ENCODE peak calls at places on chromosomes 7 and 10, in five cellular contexts. B, F, Y, C and M are unnamed samples.

GRCh38 chr10:132837905-132838304 is 52.0 kb upstream of the NKX6-2 start:
- DNase-seq in Y (no peak), C (no peak), F (no peak), B (no peak), M (no peak)

GRCh38 chr10:12067336-12067735 is 1.4 kb upstream of the DHTKD1 start:
- DNase-seq in B (peak), F (no peak), C (no peak), Y (no peak), M (peak)

GRCh38 chr10:118562877-118563276 is 32.6 kb downstream of the PRLHR start:
- DNase-seq in F (no peak), C (no peak), Y (no peak), B (no peak), M (no peak)

GRCh38 chr7:88278881-88279280 is 27.8 kb downstream of the STEAP4 start:
- DNase-seq in C (no peak), Y (no peak), F (no peak), B (peak), M (no peak)

GRCh38 chr7:95772771-95773581 is 622 bp downstream of the DYNC1I1 start:
- DNase-seq in C (no peak), Y (peak), F (peak), B (peak), M (no peak)

GRCh38 chr7:92797693-92798092 is 38.7 kb downstream of the CDK6 start:
- DNase-seq in B (no peak), Y (no peak), C (no peak), F (peak), M (no peak)

GRCh38 chr7:8625612-8626011 is 192.2 kb downstream of the NXPH1 start:
- DNase-seq in F (no peak), Y (no peak), C (no peak), B (no peak), M (no peak)

GRCh38 chr7:93751421-93751820 is 139.1 kb downstream of the TFPI2 start:
- DNase-seq in Y (no peak), C (no peak), F (peak), B (no peak), M (no peak)

GRCh38 chr7:80851896-80852476 is 66.9 kb downstream of the SEMA3C start:
- DNase-seq in C (no peak), B (peak), Y (no peak), F (no peak), M (peak)

GRCh38 chr7:129144095-129144833 is at the start of gene TSPAN33:
- DNase-seq in B (peak), C (peak), Y (peak), F (peak), M (peak)

GRCh38 chr10:5629789-5630436 is 36.5 kb downstream of the ASB13 start:
- DNase-seq in C (peak), B (peak), Y (peak), F (peak), M (peak)

GRCh38 chr7:47724335-47724982 is 142.5 kb upstream of the TNS3 start:
- DNase-seq in B (peak), F (peak), C (no peak), Y (no peak), M (peak)

GRCh38 chr7:147775564-147775963 is 815.0 kb upstream of the C7orf33 start:
- DNase-seq in F (peak), C (no peak), Y (no peak), B (peak), M (no peak)

GRCh38 chr7:34550996-34551395 is 107.0 kb upstream of the NPSR1 start:
- DNase-seq in Y (no peak), B (no peak), F (no peak), C (no peak), M (no peak)

GRCh38 chr7:72435913-72436480 is 23.9 kb upstream of the CALN1 start:
- DNase-seq in Y (no peak), B (no peak), C (no peak), F (no peak), M (no peak)

GRCh38 chr10:49398986-49399385 is 3.1 kb upstream of the DRGX start:
- DNase-seq in Y (no peak), F (no peak), B (no peak), C (no peak), M (no peak)

GRCh38 chr10:17348111-17349008 is 106.0 kb downstream of the ST8SIA6 start:
- DNase-seq in F (no peak), B (peak), C (no peak), Y (peak), M (peak)

GRCh38 chr7:66697451-66698438 is 42.8 kb upstream of the RABGEF1 start:
- DNase-seq in C (no peak), B (peak), Y (peak), F (no peak), M (no peak)

GRCh38 chr10:7417103-7417623 is 6.3 kb upstream of the SFMBT2 start:
- DNase-seq in B (peak), C (peak), Y (no peak), F (peak), M (no peak)

GRCh38 chr10:24952701-24953349 is 419 bp upstream of the PRTFDC1 start:
- DNase-seq in B (peak), C (no peak), F (peak), Y (no peak), M (peak)

GRCh38 chr7:98870807-98871491 is 1.1 kb upstream of the TMEM130 start:
- DNase-seq in B (no peak), F (no peak), Y (no peak), C (no peak), M (no peak)

GRCh38 chr10:71089162-71089561 is 123.2 kb upstream of the UNC5B start:
- DNase-seq in F (no peak), Y (no peak), B (no peak), C (no peak), M (no peak)

GRCh38 chr10:34658934-34659333 is 156.2 kb downstream of the PARD3 start:
- DNase-seq in F (no peak), B (no peak), Y (no peak), C (no peak), M (no peak)

GRCh38 chr10:13990918-13991317 is 339.8 kb downstream of the FRMD4A start:
- DNase-seq in C (no peak), Y (no peak), F (no peak), B (peak), M (no peak)

GRCh38 chr7:156966387-156966786 is 16.9 kb downstream of the NOM1 start:
- DNase-seq in B (no peak), Y (no peak), C (no peak), F (no peak), M (no peak)

GRCh38 chr10:96478317-96478716 is 35.4 kb downstream of the TLL2 start:
- DNase-seq in B (no peak), C (no peak), Y (no peak), F (no peak), M (no peak)

GRCh38 chr7:44713680-44714335 is 34.8 kb upstream of the ZMIZ2 start:
- DNase-seq in Y (no peak), F (no peak), C (no peak), B (no peak), M (no peak)

GRCh38 chr10:121460733-121461132 is 137.5 kb downstream of the FGFR2 start:
- DNase-seq in Y (no peak), F (no peak), C (no peak), B (no peak), M (peak)

GRCh38 chr7:76048668-76048988 is 722 bp downstream of the MDH2 start:
- DNase-seq in C (peak), B (no peak), Y (peak), F (peak), M (peak)

GRCh38 chr7:69025249-69025648 is 573.0 kb upstream of the AUTS2 start:
- DNase-seq in C (no peak), Y (no peak), F (no peak), B (no peak), M (no peak)

GRCh38 chr7:55252386-55252785 is 112.8 kb upstream of the LANCL2 start:
- DNase-seq in B (no peak), F (no peak), C (no peak), Y (no peak), M (no peak)

GRCh38 chr10:110671788-110672579 is 27.8 kb downstream of the RBM20 start:
- DNase-seq in B (peak), Y (peak), C (peak), F (peak), M (peak)

GRCh38 chr7:1090236-1090635 is 2.3 kb downstream of the GPER1 start:
- DNase-seq in B (no peak), Y (no peak), F (no peak), C (no peak), M (no peak)

GRCh38 chr10:6494934-6495592 is 85.0 kb downstream of the PRKCQ start:
- DNase-seq in Y (no peak), B (no peak), C (no peak), F (no peak), M (no peak)

GRCh38 chr10:121069061-121069850 is 218.1 kb downstream of the WDR11 start:
- DNase-seq in F (no peak), B (no peak), C (no peak), Y (no peak), M (peak)

DNA sequence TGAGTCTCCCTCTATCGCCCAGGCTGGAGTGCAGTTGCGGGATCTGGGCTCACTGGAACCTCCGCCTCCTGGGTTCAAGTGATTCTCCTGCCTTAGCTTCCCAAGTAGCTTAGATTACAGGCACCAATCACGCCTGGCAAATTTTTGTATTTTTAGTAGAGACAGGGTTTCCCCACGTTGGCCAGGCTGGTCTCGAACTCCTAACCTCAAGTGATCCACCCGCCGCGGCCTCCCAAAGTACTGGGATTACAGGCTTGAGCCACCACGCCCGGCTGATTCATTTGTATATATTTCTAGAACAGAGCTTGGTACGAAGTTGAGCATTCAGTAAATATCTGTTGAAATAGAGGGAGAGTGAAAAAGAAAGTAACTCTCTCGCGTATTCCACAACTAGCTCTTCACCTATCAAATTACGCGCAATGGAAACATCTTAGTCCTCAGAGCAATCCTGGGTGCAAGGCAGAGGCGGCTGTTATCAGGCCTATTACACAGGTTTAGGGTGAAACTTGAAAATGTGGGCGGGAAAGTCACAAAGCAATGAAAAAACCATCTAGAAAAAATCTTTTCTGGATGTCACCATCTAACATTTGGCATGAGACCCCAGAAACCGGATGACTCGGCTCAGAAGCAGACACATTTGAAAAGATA is 707 bp upstream of the GHITM start:
- DNase-seq in B (peak), F (no peak), C (no peak), Y (peak), M (no peak)
- H3K27ac ChIP-seq in B (peak), F (no peak), C (no peak), Y (peak), M (peak)

GRCh38 chr10:78436706-78437406 is 403.2 kb downstream of the RPS24 start:
- DNase-seq in Y (no peak), B (no peak), C (no peak), F (no peak), M (no peak)
- H3K27ac ChIP-seq in Y (no peak), B (no peak), C (no peak), F (no peak), M (no peak)

DNA sequence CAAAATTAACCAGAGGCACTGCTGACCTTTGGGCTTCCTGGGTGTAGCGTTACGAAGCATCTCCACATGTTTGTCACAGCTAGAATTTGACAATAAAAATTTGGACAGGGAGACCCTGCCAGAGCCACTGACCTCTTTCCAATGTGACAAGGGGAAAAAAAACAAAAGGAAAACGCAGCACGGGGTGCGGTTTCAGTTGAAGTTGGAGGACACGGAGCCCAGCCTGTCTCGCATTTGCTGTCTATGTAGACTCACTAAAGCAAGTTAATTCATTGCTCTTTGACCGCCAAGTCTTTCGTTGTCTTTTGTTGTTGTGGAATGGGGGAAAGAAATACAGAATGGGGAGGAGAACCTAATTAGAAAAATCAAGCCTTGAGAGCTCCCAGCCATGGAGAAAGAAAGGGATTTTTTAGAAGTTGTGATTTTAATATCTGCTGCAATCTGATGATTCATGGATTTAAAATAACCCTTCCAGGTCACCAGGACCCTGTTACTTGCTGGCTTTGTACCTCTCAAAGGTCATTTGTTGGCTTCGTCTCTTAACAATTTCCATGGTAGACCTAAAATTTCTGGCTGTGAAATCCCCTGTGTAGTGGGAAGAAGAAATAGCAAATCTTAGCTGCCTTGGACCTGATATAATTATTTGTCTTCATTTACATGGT is 78.5 kb downstream of the TCF7L2 start:
- DNase-seq in B (no peak), Y (no peak), C (no peak), F (no peak), M (no peak)
- H3K27ac ChIP-seq in B (no peak), Y (peak), C (no peak), F (no peak), M (no peak)

DNA sequence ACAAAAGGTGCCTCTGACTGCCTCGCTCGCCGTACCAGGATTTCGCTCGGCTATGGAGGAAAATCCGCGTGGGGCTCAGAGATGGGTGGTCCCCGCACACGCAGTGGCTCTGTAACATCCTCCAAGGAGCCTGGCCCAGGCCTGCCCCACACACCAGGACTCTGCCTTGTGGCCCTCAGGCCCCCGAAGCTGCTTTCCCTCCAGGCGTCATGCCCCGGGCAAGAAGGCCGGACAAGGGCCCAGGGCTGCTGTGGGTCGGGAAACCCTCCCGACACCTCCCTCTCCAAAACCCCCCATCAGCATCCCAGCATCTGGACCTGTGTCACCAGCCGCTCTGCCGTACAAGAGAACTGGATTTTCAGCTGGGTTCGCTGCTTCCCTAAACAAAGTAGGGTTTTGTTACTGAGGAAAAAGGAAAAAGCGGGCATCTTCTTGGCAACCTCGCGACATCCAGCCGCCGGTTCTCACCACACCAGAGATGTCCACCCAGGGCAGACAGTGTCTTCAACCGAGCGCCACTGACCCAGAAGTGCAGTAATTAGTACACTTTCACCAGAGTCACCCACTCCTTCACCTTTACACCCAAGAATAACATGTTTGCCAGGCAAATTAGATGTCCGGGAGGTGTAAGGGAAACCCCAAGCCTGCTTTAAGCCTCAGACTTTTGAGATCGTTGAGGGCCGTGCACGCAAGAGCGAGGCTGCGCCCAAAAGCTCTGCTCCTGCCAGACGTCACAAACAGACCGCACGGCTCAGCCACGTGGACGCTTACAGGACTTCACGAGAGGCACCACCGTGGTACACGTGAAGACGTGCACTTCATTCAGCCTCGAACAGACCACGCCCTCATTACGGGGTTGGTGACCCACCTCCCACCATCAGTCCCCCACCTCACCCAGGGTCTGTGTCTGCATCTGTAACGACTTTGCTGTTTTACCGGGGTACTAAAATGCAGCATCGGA is 62.2 kb downstream of the DIP2C start:
- DNase-seq in C (no peak), F (no peak), Y (no peak), B (no peak), M (no peak)
- H3K27ac ChIP-seq in C (no peak), F (no peak), Y (no peak), B (no peak), M (no peak)

GRCh38 chr7:142716596-142716995 is 32.7 kb upstream of the PRSS1 start:
- DNase-seq in F (no peak), C (no peak), B (no peak), Y (no peak), M (no peak)
- H3K27ac ChIP-seq in F (no peak), C (no peak), B (no peak), Y (no peak), M (no peak)

GRCh38 chr7:20894806-20895205 is 108.1 kb upstream of the SP8 start:
- DNase-seq in Y (no peak), C (no peak), B (peak), F (no peak), M (peak)
- H3K27ac ChIP-seq in Y (no peak), C (no peak), B (no peak), F (no peak), M (no peak)

GRCh38 chr7:5627745-5628547 is 153.5 kb downstream of the RNF216 start:
- DNase-seq in C (no peak), F (no peak), Y (no peak), B (no peak), M (no peak)

GRCh38 chr7:5631752-5632151 is 149.7 kb downstream of the RNF216 start:
- DNase-seq in F (no peak), B (no peak), C (no peak), Y (no peak), M (no peak)

GRCh38 chr7:5631185-5631584 is 150.3 kb downstream of the RNF216 start:
- DNase-seq in B (no peak), F (no peak), Y (no peak), C (no peak), M (no peak)

GRCh38 chr7:5629941-5630340 is 151.5 kb downstream of the RNF216 start:
- DNase-seq in F (peak), C (no peak), Y (no peak), B (peak), M (peak)

DNA sequence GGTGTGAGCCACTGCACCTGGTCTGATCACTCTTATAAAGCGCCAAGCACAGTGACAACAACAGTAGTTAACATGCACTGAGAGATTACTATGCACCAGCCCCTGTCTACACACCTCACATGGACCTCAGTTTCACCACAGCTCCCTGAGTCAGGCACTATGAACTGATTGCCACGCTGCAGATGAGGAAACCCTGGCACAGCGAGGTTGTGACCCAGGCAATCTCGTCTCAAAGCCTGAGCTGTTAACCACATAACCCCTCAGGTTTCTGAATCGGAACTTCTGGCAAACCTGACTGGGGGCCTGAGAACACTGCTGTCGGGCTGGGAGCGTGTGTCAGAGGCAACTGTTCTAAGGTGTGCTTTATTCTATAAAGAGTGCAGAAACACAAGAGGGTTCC is 150.8 kb downstream of the RNF216 start:
- DNase-seq in Y (no peak), C (no peak), F (no peak), B (no peak), M (no peak)
- H3K27ac ChIP-seq in Y (no peak), C (no peak), F (no peak), B (peak), M (peak)

GRCh38 chr10:86506062-86506461 is 15.5 kb downstream of the WAPL start:
- DNase-seq in F (no peak), C (no peak), B (no peak), Y (no peak), M (no peak)

GRCh38 chr10:86508217-86508616 is 13.4 kb downstream of the WAPL start:
- DNase-seq in Y (no peak), F (no peak), C (no peak), B (no peak), M (no peak)

GRCh38 chr10:86509145-86509544 is 12.4 kb downstream of the WAPL start:
- DNase-seq in B (no peak), F (no peak), C (no peak), Y (no peak), M (no peak)

GRCh38 chr10:86504510-86504909 is 17.1 kb downstream of the WAPL start:
- DNase-seq in B (no peak), C (no peak), F (no peak), Y (no peak), M (no peak)

DNA sequence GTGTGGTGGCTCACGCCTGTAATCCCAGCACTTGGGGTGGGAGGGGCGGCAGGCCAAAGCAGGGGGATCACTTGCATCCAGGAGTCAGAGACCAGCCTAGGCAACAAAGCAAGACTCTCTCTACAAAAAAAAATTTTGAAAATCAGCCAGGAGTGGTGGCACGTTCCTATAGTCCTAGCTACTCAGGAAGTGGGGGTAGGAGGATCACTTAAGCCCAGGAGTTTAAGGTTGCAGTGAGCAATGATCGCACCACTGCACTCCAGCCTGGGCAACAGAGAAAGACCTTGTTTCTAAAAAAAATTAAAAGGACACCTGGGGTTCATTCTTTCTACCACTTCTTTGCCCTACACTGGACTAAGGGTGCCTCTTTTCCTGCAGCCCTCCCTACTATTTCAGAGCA is 15.1 kb downstream of the WAPL start:
- DNase-seq in C (peak), B (no peak), F (peak), Y (no peak), M (no peak)
- H3K27ac ChIP-seq in C (peak), B (no peak), F (no peak), Y (peak), M (no peak)